ENCODE peak calls at places on chromosomes 13 and 19, in six cellular contexts. M is neuronal stem cell, H is H1, J is H9, S is IMR-90, L is trophoblast cell. W is an unnamed sample.

GRCh38 chr19:31096047-31096446 is 253.2 kb downstream of the TSHZ3 start:
- DNase-seq in S (no peak), L (no peak), M (no peak), H (no peak), J (no peak), W (no peak)

GRCh38 chr13:95536629-95537241 is 15.8 kb upstream of the CLDN10 start:
- DNase-seq in M (no peak), J (no peak), L (peak; percentile 72), S (peak; percentile 39), H (no peak), W (peak; percentile 34)

GRCh38 chr13:95564948-95565347 is 12.4 kb downstream of the CLDN10 start:
- DNase-seq in M (no peak), H (no peak), L (peak; percentile 26), J (no peak), S (peak; percentile 34), W (peak; percentile 30)

GRCh38 chr19:51366999-51367564 is 894 bp upstream of the ETFB start:
- DNase-seq in M (no peak), H (no peak), S (no peak), J (no peak), L (peak; percentile 70), W (no peak)

GRCh38 chr13:39468306-39468705 is 134.7 kb downstream of the LHFPL6 start:
- DNase-seq in M (no peak), H (no peak), L (no peak), S (no peak), J (no peak), W (no peak)

GRCh38 chr13:107799001-107799400 is 416.3 kb downstream of the LIG4 start:
- DNase-seq in M (no peak), H (no peak), J (no peak), L (no peak), S (peak; percentile 41), W (no peak)

GRCh38 chr13:114319441-114319871 is 5.2 kb downstream of the CHAMP1 start:
- DNase-seq in S (peak; percentile 93), J (no peak), L (peak; percentile 89), H (no peak), M (no peak), W (peak; percentile 77)

GRCh38 chr19:30316560-30317106 is 55.6 kb upstream of the ZNF536 start:
- DNase-seq in S (no peak), H (no peak), J (no peak), M (no peak), L (no peak), W (no peak)

GRCh38 chr19:48992571-48993174 is 436 bp downstream of the GYS1 start:
- DNase-seq in J (peak; percentile 34), L (no peak), M (no peak), H (no peak), S (no peak), W (peak; percentile 32)

GRCh38 chr13:26719356-26719945 is 41.1 kb downstream of the GPR12 start:
- DNase-seq in H (no peak), J (no peak), S (peak; percentile 4), M (no peak), L (no peak), W (no peak)

GRCh38 chr19:11278670-11279069 is 16.3 kb upstream of the DOCK6 start:
- DNase-seq in J (no peak), M (no peak), L (no peak), H (no peak), S (no peak), W (peak; percentile 18)

GRCh38 chr13:43785681-43786471 is 896 bp downstream of the ENOX1 start:
- DNase-seq in L (peak; percentile 76), S (peak; percentile 63), J (peak; percentile 73), M (peak; percentile 41), H (no peak), W (peak; percentile 81)

GRCh38 chr13:31072041-31072440 is 89.7 kb downstream of the HSPH1 start:
- DNase-seq in L (no peak), M (no peak), S (peak; percentile 41), J (no peak), H (no peak), W (peak; percentile 71)

GRCh38 chr19:3479177-3479818 is 1.0 kb downstream of the SMIM24 start:
- DNase-seq in L (no peak), H (no peak), M (no peak), S (no peak), J (peak; percentile 74), W (no peak)

GRCh38 chr19:44156475-44156874 is 8.4 kb upstream of the ZNF226 start:
- DNase-seq in H (no peak), J (no peak), M (no peak), L (no peak), S (no peak), W (no peak)

GRCh38 chr13:33228645-33229445 is 56.7 kb downstream of the STARD13 start:
- DNase-seq in L (peak; percentile 67), M (no peak), J (no peak), H (no peak), S (peak; percentile 83), W (peak; percentile 96)

GRCh38 chr19:30064776-30065494 is 122.9 kb downstream of the URI1 start:
- DNase-seq in M (no peak), J (no peak), S (no peak), H (no peak), L (no peak), W (no peak)

GRCh38 chr19:58450836-58451357 is 525 bp upstream of the ZNF324B start:
- DNase-seq in S (no peak), J (no peak), H (no peak), L (no peak), M (no peak), W (no peak)

GRCh38 chr19:5435642-5436017 is 19.6 kb upstream of the ZNRF4 start:
- DNase-seq in J (no peak), L (no peak), S (no peak), M (no peak), H (no peak), W (no peak)

GRCh38 chr19:8663920-8664670 is 33.7 kb downstream of the NFILZ start:
- DNase-seq in J (peak; percentile 52), H (no peak), L (peak; percentile 12), M (no peak), S (no peak), W (no peak)

GRCh38 chr19:12723383-12723642 is 419 bp downstream of the TNPO2 start:
- DNase-seq in J (no peak), H (no peak), M (no peak), S (peak; percentile 12), L (no peak), W (no peak)
- H2AK5ac ChIP-seq in J (no peak overlapping the region), H (peak overlapping the region; percentile 42), M (no peak overlapping the region), S (peak overlapping the region; percentile 80), L (peak overlapping the region; percentile 72), W (peak overlapping the region; percentile 42)

DNA sequence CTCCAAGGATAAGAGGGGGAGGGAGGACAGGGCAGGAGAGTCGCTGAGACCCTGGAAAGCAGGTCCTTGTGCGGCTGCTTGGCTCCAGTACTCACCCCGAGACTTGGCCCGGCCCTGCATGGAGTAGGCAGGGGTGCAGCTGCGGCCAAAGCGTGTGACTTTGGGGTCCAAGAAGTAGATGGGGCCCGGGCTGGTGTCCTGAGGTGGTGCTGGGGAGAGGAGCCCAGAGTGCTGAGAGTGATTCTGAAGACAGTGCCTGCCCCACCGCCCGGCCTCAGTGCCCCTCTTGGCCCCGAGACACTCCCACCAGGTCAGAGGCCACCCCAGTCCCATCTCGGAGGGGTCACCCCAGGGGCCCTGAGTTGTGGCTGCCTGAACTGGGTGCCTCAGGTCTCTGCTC is 6.7 kb upstream of the SHC2 start:
- DNase-seq in M (no peak), J (no peak), H (no peak), S (no peak), L (no peak), W (no peak)
- H3K14ac ChIP-seq in M (no peak overlapping the region), J (no peak overlapping the region), H (no peak overlapping the region), S (no peak overlapping the region), L (no peak overlapping the region), W (no peak overlapping the region)

GRCh38 chr19:13954185-13954584 is 1.9 kb downstream of the DCAF15 start:
- DNase-seq in H (no peak), S (no peak), J (no peak), M (no peak), L (no peak), W (no peak)

GRCh38 chr19:13952154-13953020 is at the start of gene DCAF15:
- DNase-seq in S (peak; percentile 99), M (peak; percentile 99), L (peak; percentile 100), J (peak; percentile 100), H (peak; percentile 99), W (peak; percentile 100)

GRCh38 chr19:13951043-13951442 is 1.3 kb upstream of the DCAF15 start:
- DNase-seq in M (no peak), L (no peak), J (no peak), S (no peak), H (no peak), W (no peak)

GRCh38 chr19:13951799-13952153 is 533 bp upstream of the DCAF15 start:
- DNase-seq in J (no peak), L (no peak), S (no peak), M (no peak), H (no peak), W (no peak)

DNA sequence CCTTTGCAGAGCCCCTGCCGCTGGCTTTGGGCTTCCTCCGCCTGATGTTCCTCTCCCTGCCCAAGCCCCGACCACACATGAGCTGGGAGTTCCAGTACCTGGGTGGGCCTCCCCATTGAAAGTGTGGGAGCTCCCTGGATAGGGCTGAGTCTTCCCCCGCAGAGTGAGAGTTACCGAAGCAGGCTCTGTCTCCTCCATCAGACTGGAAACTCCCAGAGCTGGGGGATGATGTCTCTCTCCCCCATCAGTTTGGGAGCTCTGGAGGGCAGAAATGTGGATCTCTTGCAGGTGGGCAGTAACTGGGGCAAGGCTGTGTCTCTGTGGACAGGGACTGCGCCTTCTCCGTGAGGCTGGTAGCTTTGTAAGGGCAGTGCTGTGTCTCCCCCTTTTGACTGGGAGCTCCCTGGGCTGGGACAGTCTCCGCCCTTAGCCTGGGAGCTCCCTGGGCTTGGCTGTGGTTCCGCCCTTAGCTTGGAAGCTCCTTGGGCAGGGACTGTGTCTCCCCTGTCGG is 767 bp downstream of the DCAF15 start:
- DNase-seq in S (peak; percentile 39), L (no peak), J (peak; percentile 50), M (no peak), H (no peak), W (peak; percentile 63)
- H2AK5ac ChIP-seq in S (peak overlapping the region; percentile 74), L (peak overlapping the region; percentile 45), J (no peak overlapping the region), M (no peak overlapping the region), H (peak overlapping the region; percentile 25), W (peak overlapping the region; percentile 34)

GRCh38 chr13:113091211-113091771 is 14.3 kb upstream of the F7 start:
- DNase-seq in M (no peak), L (no peak), H (no peak), J (no peak), S (no peak), W (no peak)
- H3K14ac ChIP-seq in M (no peak overlapping the region), L (no peak overlapping the region), H (no peak overlapping the region), J (no peak overlapping the region), S (no peak overlapping the region), W (no peak overlapping the region)

DNA sequence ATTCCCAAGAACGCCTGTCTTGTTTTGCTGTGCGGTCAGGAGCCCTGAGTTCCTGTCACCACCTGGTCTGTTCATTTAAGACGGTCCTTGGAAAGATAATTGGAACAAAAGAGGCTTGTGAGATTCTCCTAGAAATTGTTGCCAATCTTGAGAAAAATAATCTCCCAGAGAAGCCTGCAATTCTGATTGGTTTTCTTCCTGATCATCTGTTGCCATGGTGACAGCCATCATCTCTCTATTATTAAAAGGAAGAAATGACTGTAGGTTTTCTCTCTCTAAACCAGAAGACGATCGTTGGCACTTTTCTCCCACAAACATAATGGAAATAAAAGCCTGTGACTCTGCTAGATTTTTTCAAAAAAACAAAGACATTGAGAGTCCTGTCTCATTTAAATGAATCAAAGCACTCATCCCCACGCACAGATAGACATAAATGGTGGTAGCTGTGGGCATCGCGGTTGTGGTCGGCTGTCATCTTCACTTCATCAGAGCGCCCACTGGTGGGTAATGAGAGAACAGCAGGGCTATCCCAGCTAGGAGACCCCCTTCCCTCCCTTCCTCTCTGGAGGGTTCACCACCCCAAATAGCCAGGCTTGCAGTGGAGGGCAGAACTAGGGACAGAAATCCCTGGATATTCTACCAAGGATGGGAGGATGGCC is 21.7 kb upstream of the CALM3 start:
- DNase-seq in H (no peak), J (peak; percentile 54), S (no peak), L (no peak), M (peak; percentile 14), W (peak; percentile 24)
- H2AK5ac ChIP-seq in H (no peak overlapping the region), J (no peak overlapping the region), S (no peak overlapping the region), L (no peak overlapping the region), M (no peak overlapping the region), W (no peak overlapping the region)

W was measured in mesenchymal stem cell.